ENCODE peak calls at places on chromosomes 4 and X, in eight cellular contexts. One of them, this sample, is unnamed.

GRCh38 chrX:39982927-39983326 is 114.8 kb downstream of the BCOR start:
- DNase-seq in pancreas: no peak
- DNase-seq in endothelial cell: no peak
- DNase-seq in omental fat pad: no peak
- DNase-seq in WTC11: no peak
- DNase-seq in choroid plexus epithelial cell: no peak
- DNase-seq in GM06990: no peak
- DNase-seq in IMR-90: no peak
- DNase-seq in this sample: no peak

GRCh38 chrX:96181571-96181970 is 503.1 kb upstream of the DIAPH2 start:
- DNase-seq in pancreas: no peak
- DNase-seq in WTC11: no peak
- DNase-seq in endothelial cell: no peak
- DNase-seq in IMR-90: no peak
- DNase-seq in omental fat pad: no peak
- DNase-seq in GM06990: no peak
- DNase-seq in choroid plexus epithelial cell: no peak
- DNase-seq in this sample: no peak

GRCh38 chrX:130726661-130727060 is 176.3 kb downstream of the ENOX2 start:
- DNase-seq in pancreas: no peak
- DNase-seq in omental fat pad: no peak
- DNase-seq in endothelial cell: no peak
- DNase-seq in IMR-90: peak; percentile 49
- DNase-seq in GM06990: no peak
- DNase-seq in choroid plexus epithelial cell: peak; percentile 63
- DNase-seq in WTC11: no peak
- DNase-seq in this sample: no peak

GRCh38 chr4:124061413-124061812 is 651.1 kb downstream of the ANKRD50 start:
- DNase-seq in IMR-90: peak; percentile 44
- DNase-seq in choroid plexus epithelial cell: peak; percentile 79
- DNase-seq in omental fat pad: no peak
- DNase-seq in GM06990: no peak
- DNase-seq in WTC11: no peak
- DNase-seq in endothelial cell: no peak
- DNase-seq in pancreas: no peak
- DNase-seq in this sample: no peak

GRCh38 chrX:97743014-97743413 is 859.3 kb downstream of the RPA4 start:
- DNase-seq in pancreas: no peak
- DNase-seq in IMR-90: no peak
- DNase-seq in WTC11: peak; percentile 14
- DNase-seq in GM06990: no peak
- DNase-seq in omental fat pad: no peak
- DNase-seq in endothelial cell: no peak
- DNase-seq in choroid plexus epithelial cell: peak; percentile 1
- DNase-seq in this sample: peak; percentile 1

GRCh38 chrX:18291006-18291545 is 63.4 kb downstream of the SCML2 start:
- DNase-seq in choroid plexus epithelial cell: peak; percentile 28
- DNase-seq in endothelial cell: no peak
- DNase-seq in IMR-90: peak; percentile 66
- DNase-seq in omental fat pad: no peak
- DNase-seq in WTC11: no peak
- DNase-seq in GM06990: no peak
- DNase-seq in pancreas: no peak
- DNase-seq in this sample: no peak

GRCh38 chrX:130079824-130080406 is 30.4 kb downstream of the ELF4 start:
- DNase-seq in WTC11: peak; percentile 52
- DNase-seq in GM06990: no peak
- DNase-seq in pancreas: peak; percentile 60
- DNase-seq in omental fat pad: no peak
- DNase-seq in IMR-90: peak; percentile 75
- DNase-seq in endothelial cell: peak; percentile 53
- DNase-seq in choroid plexus epithelial cell: peak; percentile 77
- DNase-seq in this sample: peak; percentile 72

GRCh38 chrX:12814434-12814833 is 23.2 kb downstream of the PRPS2 start:
- DNase-seq in omental fat pad: no peak
- DNase-seq in endothelial cell: peak; percentile 45
- DNase-seq in IMR-90: peak; percentile 62
- DNase-seq in GM06990: peak; percentile 35
- DNase-seq in pancreas: peak; percentile 29
- DNase-seq in choroid plexus epithelial cell: peak; percentile 78
- DNase-seq in WTC11: peak; percentile 28
- DNase-seq in this sample: peak; percentile 76

GRCh38 chr4:40196724-40197281 is at the start of gene RHOH:
- DNase-seq in endothelial cell: peak; percentile 13
- DNase-seq in GM06990: peak; percentile 57
- DNase-seq in pancreas: no peak
- DNase-seq in WTC11: no peak
- DNase-seq in choroid plexus epithelial cell: no peak
- DNase-seq in omental fat pad: no peak
- DNase-seq in IMR-90: no peak
- DNase-seq in this sample: peak; percentile 95

GRCh38 chrX:30141966-30142365 is 73.4 kb upstream of the MAGEB2 start:
- DNase-seq in choroid plexus epithelial cell: peak; percentile 74
- DNase-seq in omental fat pad: no peak
- DNase-seq in WTC11: peak; percentile 12
- DNase-seq in GM06990: no peak
- DNase-seq in endothelial cell: peak; percentile 24
- DNase-seq in IMR-90: peak; percentile 59
- DNase-seq in pancreas: no peak
- DNase-seq in this sample: peak; percentile 63

GRCh38 chrX:120790118-120790517 is 85.5 kb downstream of the CT47B1 start:
- DNase-seq in GM06990: peak; percentile 15
- DNase-seq in omental fat pad: no peak
- DNase-seq in endothelial cell: peak; percentile 9
- DNase-seq in pancreas: peak; percentile 51
- DNase-seq in WTC11: no peak
- DNase-seq in IMR-90: peak; percentile 71
- DNase-seq in choroid plexus epithelial cell: peak; percentile 86
- DNase-seq in this sample: peak; percentile 66

GRCh38 chr4:119518230-119518892 is 110.2 kb downstream of the PDE5A start:
- DNase-seq in omental fat pad: no peak
- DNase-seq in endothelial cell: no peak
- DNase-seq in pancreas: no peak
- DNase-seq in choroid plexus epithelial cell: no peak
- DNase-seq in IMR-90: no peak
- DNase-seq in GM06990: no peak
- DNase-seq in WTC11: no peak
- DNase-seq in this sample: no peak

GRCh38 chr4:112970903-112971302 is 78.5 kb upstream of the ANK2 start:
- DNase-seq in WTC11: no peak
- DNase-seq in endothelial cell: no peak
- DNase-seq in GM06990: no peak
- DNase-seq in omental fat pad: no peak
- DNase-seq in IMR-90: no peak
- DNase-seq in pancreas: no peak
- DNase-seq in choroid plexus epithelial cell: no peak
- DNase-seq in this sample: no peak

GRCh38 chr4:139176299-139177048 is 544 bp downstream of the ELF2 start:
- DNase-seq in pancreas: peak; percentile 78
- DNase-seq in endothelial cell: peak; percentile 75
- DNase-seq in choroid plexus epithelial cell: peak; percentile 89
- DNase-seq in WTC11: peak; percentile 91
- DNase-seq in GM06990: peak; percentile 71
- DNase-seq in IMR-90: peak; percentile 79
- DNase-seq in omental fat pad: peak; percentile 55
- DNase-seq in this sample: peak; percentile 67

GRCh38 chr4:12545845-12546244 is 938.3 kb downstream of the RAB28 start:
- DNase-seq in omental fat pad: no peak
- DNase-seq in IMR-90: no peak
- DNase-seq in endothelial cell: no peak
- DNase-seq in choroid plexus epithelial cell: no peak
- DNase-seq in WTC11: no peak
- DNase-seq in pancreas: no peak
- DNase-seq in GM06990: no peak
- DNase-seq in this sample: no peak

GRCh38 chrX:25130619-25131018 is 114.9 kb upstream of the ARX start:
- DNase-seq in pancreas: no peak
- DNase-seq in choroid plexus epithelial cell: no peak
- DNase-seq in endothelial cell: no peak
- DNase-seq in GM06990: no peak
- DNase-seq in WTC11: no peak
- DNase-seq in IMR-90: no peak
- DNase-seq in omental fat pad: no peak
- DNase-seq in this sample: no peak

GRCh38 chr4:66840178-66840577 is 705.1 kb downstream of the CENPC start:
- DNase-seq in endothelial cell: no peak
- DNase-seq in omental fat pad: no peak
- DNase-seq in GM06990: no peak
- DNase-seq in pancreas: no peak
- DNase-seq in WTC11: no peak
- DNase-seq in choroid plexus epithelial cell: no peak
- DNase-seq in IMR-90: no peak
- DNase-seq in this sample: no peak

GRCh38 chr4:173990879-173991231 is 292.6 kb downstream of the FBXO8 start:
- DNase-seq in pancreas: no peak
- DNase-seq in choroid plexus epithelial cell: peak; percentile 25
- DNase-seq in GM06990: no peak
- DNase-seq in endothelial cell: no peak
- DNase-seq in omental fat pad: no peak
- DNase-seq in WTC11: no peak
- DNase-seq in IMR-90: no peak
- DNase-seq in this sample: no peak
- TF ChIP-seq CTCF in pancreas: no peak
- TF ChIP-seq CTCF in choroid plexus epithelial cell: no peak
- TF ChIP-seq CTCF in GM06990: no peak
- TF ChIP-seq CTCF in endothelial cell: no peak
- TF ChIP-seq CTCF in omental fat pad: no peak
- TF ChIP-seq CTCF in WTC11: no peak
- TF ChIP-seq CTCF in IMR-90: no peak
- TF ChIP-seq CTCF in this sample: no peak

DNA sequence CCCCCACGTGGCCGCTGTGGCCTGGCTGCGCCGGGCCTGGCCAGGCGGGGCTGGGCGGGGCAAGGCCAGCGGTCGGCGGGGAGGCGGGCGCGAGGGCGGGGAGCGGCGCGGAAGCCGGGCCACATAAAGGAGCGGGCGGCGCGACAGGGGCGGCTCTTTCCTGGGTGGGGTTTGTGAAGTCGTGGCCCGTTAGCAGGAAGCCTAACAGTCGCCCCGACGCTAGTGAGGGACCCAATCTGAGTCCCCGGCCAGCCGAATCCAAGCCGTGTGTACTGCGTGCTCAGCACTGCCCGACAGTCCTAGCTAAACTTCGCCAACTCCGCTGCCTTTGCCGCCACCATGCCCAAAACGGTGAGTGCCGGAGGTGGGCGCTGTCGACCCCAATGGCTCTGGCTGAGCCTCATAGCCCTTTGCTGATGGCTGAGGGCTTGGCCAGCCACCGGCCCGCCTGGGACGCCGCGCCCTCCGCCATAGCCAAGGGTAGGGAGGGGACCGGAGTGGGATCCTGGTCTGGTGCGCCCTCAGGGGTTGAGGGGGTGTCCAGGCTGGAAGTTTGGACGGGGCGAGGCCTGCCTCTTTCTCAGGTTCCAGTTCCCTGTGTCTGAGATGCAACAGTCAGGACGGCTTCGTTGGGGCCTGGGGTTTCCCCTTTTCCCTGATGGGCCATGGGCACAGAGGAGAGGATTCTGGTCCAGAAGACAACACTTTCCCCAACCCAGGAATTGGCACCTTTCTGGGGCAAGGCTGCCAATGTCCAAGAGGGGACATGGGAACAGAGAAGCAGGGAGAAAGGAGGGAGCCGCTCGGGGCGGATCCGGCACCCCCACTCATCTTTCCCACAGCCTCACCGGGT is at the start of gene MSN:
- DNase-seq in choroid plexus epithelial cell: peak; percentile 39
- DNase-seq in IMR-90: peak; percentile 35
- DNase-seq in endothelial cell: peak; percentile 52
- DNase-seq in pancreas: peak; percentile 59
- DNase-seq in WTC11: peak; percentile 58
- DNase-seq in GM06990: peak; percentile 82
- DNase-seq in omental fat pad: no peak
- DNase-seq in this sample: peak; percentile 84
- TF ChIP-seq CTCF in choroid plexus epithelial cell: peak; percentile 31
- TF ChIP-seq CTCF in IMR-90: no peak
- TF ChIP-seq CTCF in endothelial cell: no peak
- TF ChIP-seq CTCF in pancreas: no peak
- TF ChIP-seq CTCF in WTC11: no peak
- TF ChIP-seq CTCF in GM06990: peak; percentile 18
- TF ChIP-seq CTCF in omental fat pad: no peak
- TF ChIP-seq CTCF in this sample: no peak

GRCh38 chrX:49077941-49078340 is 1.7 kb downstream of the WDR45 start:
- DNase-seq in WTC11: no peak
- DNase-seq in IMR-90: no peak
- DNase-seq in endothelial cell: no peak
- DNase-seq in pancreas: no peak
- DNase-seq in choroid plexus epithelial cell: no peak
- DNase-seq in omental fat pad: no peak
- DNase-seq in GM06990: no peak
- DNase-seq in this sample: no peak

GRCh38 chrX:49073641-49074575 is at the start of gene PRAF2:
- DNase-seq in omental fat pad: peak; percentile 89
- DNase-seq in pancreas: peak; percentile 89
- DNase-seq in IMR-90: peak; percentile 89
- DNase-seq in WTC11: peak; percentile 88
- DNase-seq in choroid plexus epithelial cell: peak; percentile 93
- DNase-seq in GM06990: peak; percentile 88
- DNase-seq in endothelial cell: peak; percentile 79
- DNase-seq in this sample: peak; percentile 94

GRCh38 chrX:49071877-49072711 is 1.7 kb downstream of the PRAF2 start:
- DNase-seq in endothelial cell: peak; percentile 52
- DNase-seq in GM06990: no peak
- DNase-seq in IMR-90: peak; percentile 67
- DNase-seq in choroid plexus epithelial cell: peak; percentile 87
- DNase-seq in pancreas: peak; percentile 65
- DNase-seq in WTC11: peak; percentile 76
- DNase-seq in omental fat pad: no peak
- DNase-seq in this sample: no peak

GRCh38 chrX:49072712-49073095 is 1.1 kb downstream of the PRAF2 start:
- DNase-seq in omental fat pad: no peak
- DNase-seq in pancreas: no peak
- DNase-seq in choroid plexus epithelial cell: peak; percentile 1
- DNase-seq in IMR-90: no peak
- DNase-seq in endothelial cell: no peak
- DNase-seq in WTC11: no peak
- DNase-seq in GM06990: no peak
- DNase-seq in this sample: no peak

GRCh38 chrX:49075347-49075746 is 1.5 kb upstream of the PRAF2 start:
- DNase-seq in omental fat pad: no peak
- DNase-seq in GM06990: no peak
- DNase-seq in WTC11: no peak
- DNase-seq in choroid plexus epithelial cell: no peak
- DNase-seq in IMR-90: no peak
- DNase-seq in pancreas: no peak
- DNase-seq in endothelial cell: no peak
- DNase-seq in this sample: no peak
- TF ChIP-seq CTCF in omental fat pad: no peak
- TF ChIP-seq CTCF in GM06990: no peak
- TF ChIP-seq CTCF in WTC11: no peak
- TF ChIP-seq CTCF in choroid plexus epithelial cell: no peak
- TF ChIP-seq CTCF in IMR-90: no peak
- TF ChIP-seq CTCF in pancreas: no peak
- TF ChIP-seq CTCF in endothelial cell: no peak
- TF ChIP-seq CTCF in this sample: no peak

DNA sequence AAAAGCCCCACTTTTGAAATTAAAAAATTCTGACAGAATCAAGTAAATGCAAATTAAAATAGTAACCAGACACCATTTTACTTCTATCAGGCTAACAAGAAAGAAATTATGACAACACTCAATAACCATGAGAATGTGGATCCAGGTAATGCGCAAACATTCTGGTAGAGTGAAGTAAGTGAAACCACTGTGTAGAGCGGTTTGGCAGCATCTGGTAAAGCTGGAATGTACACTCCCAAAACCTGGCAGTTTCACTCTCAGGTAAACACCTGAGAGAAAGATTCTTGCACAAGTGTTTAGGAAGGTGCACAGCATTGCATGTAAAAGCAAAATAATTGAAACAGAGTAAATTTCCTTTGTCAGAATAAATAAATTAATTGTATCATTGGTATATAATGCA is 81.8 kb downstream of the TRIML1 start:
- DNase-seq in endothelial cell: no peak
- DNase-seq in pancreas: no peak
- DNase-seq in omental fat pad: no peak
- DNase-seq in GM06990: no peak
- DNase-seq in WTC11: no peak
- DNase-seq in IMR-90: no peak
- DNase-seq in choroid plexus epithelial cell: no peak
- DNase-seq in this sample: no peak
- TF ChIP-seq CTCF in endothelial cell: no peak
- TF ChIP-seq CTCF in pancreas: no peak
- TF ChIP-seq CTCF in omental fat pad: no peak
- TF ChIP-seq CTCF in GM06990: no peak
- TF ChIP-seq CTCF in WTC11: no peak
- TF ChIP-seq CTCF in IMR-90: no peak
- TF ChIP-seq CTCF in choroid plexus epithelial cell: no peak
- TF ChIP-seq CTCF in this sample: no peak